ENCODE peak calls at places on chromosomes 2 and 18, in nine cellular contexts. One of them, this sample, is unnamed.
A peak's percentile ranks its signal among the peaks of the same experiment; 100 is the strongest.

GRCh38 chr2:191264647-191265079 is 19.5 kb downstream of the MYO1B start:
- DNase-seq in PC-3: peak; percentile 51
- DNase-seq in cardiac fibroblast: peak; percentile 65
- DNase-seq in A549: no peak
- DNase-seq in bronchial epithelial cell: no peak
- DNase-seq in heart right ventricle: no peak
- DNase-seq in fibroblast of the aortic adventitia: peak; percentile 88
- DNase-seq in cardiac muscle cell: peak; percentile 75
- DNase-seq in tibial artery: no peak
- DNase-seq in this sample: no peak

GRCh38 chr2:66344087-66344663 is 90.8 kb upstream of the MEIS1 start:
- DNase-seq in PC-3: no peak
- DNase-seq in cardiac fibroblast: no peak
- DNase-seq in A549: no peak
- DNase-seq in bronchial epithelial cell: peak; percentile 15
- DNase-seq in heart right ventricle: no peak
- DNase-seq in fibroblast of the aortic adventitia: no peak
- DNase-seq in cardiac muscle cell: no peak
- DNase-seq in tibial artery: no peak
- DNase-seq in this sample: no peak

GRCh38 chr2:188381614-188382013 is 89.9 kb downstream of the GULP1 start:
- DNase-seq in PC-3: peak; percentile 89
- DNase-seq in cardiac fibroblast: no peak
- DNase-seq in A549: peak; percentile 3
- DNase-seq in bronchial epithelial cell: peak; percentile 91
- DNase-seq in heart right ventricle: no peak
- DNase-seq in fibroblast of the aortic adventitia: peak; percentile 47
- DNase-seq in cardiac muscle cell: peak; percentile 10
- DNase-seq in tibial artery: no peak
- DNase-seq in this sample: no peak

GRCh38 chr18:48955528-48956261 is 4.9 kb upstream of the SMAD7 start:
- DNase-seq in PC-3: no peak
- DNase-seq in cardiac fibroblast: peak; percentile 72
- DNase-seq in A549: no peak
- DNase-seq in bronchial epithelial cell: peak; percentile 63
- DNase-seq in heart right ventricle: peak; percentile 43
- DNase-seq in fibroblast of the aortic adventitia: peak; percentile 77
- DNase-seq in cardiac muscle cell: peak; percentile 72
- DNase-seq in tibial artery: peak; percentile 94
- DNase-seq in this sample: peak; percentile 90

GRCh38 chr2:205786976-205787375 is 104.7 kb downstream of the NRP2 start:
- DNase-seq in PC-3: no peak
- DNase-seq in cardiac fibroblast: no peak
- DNase-seq in A549: no peak
- DNase-seq in bronchial epithelial cell: no peak
- DNase-seq in heart right ventricle: no peak
- DNase-seq in fibroblast of the aortic adventitia: no peak
- DNase-seq in cardiac muscle cell: no peak
- DNase-seq in tibial artery: no peak
- DNase-seq in this sample: no peak

GRCh38 chr2:212451786-212452200 is 86.8 kb downstream of the ERBB4 start:
- DNase-seq in PC-3: peak; percentile 39
- DNase-seq in cardiac fibroblast: peak; percentile 71
- DNase-seq in A549: peak; percentile 1
- DNase-seq in bronchial epithelial cell: peak; percentile 56
- DNase-seq in heart right ventricle: no peak
- DNase-seq in fibroblast of the aortic adventitia: peak; percentile 80
- DNase-seq in cardiac muscle cell: peak; percentile 2
- DNase-seq in tibial artery: no peak
- DNase-seq in this sample: no peak

GRCh38 chr2:7835693-7836680 is 845.9 kb upstream of the ID2 start:
- DNase-seq in PC-3: no peak
- DNase-seq in cardiac fibroblast: no peak
- DNase-seq in A549: no peak
- DNase-seq in bronchial epithelial cell: peak; percentile 35
- DNase-seq in heart right ventricle: no peak
- DNase-seq in fibroblast of the aortic adventitia: no peak
- DNase-seq in cardiac muscle cell: no peak
- DNase-seq in tibial artery: no peak
- DNase-seq in this sample: no peak

GRCh38 chr2:189232759-189233406 is 53.3 kb upstream of the COL5A2 start:
- DNase-seq in PC-3: no peak
- DNase-seq in cardiac fibroblast: no peak
- DNase-seq in A549: no peak
- DNase-seq in bronchial epithelial cell: peak; percentile 36
- DNase-seq in heart right ventricle: no peak
- DNase-seq in fibroblast of the aortic adventitia: no peak
- DNase-seq in cardiac muscle cell: no peak
- DNase-seq in tibial artery: no peak
- DNase-seq in this sample: no peak

DNA sequence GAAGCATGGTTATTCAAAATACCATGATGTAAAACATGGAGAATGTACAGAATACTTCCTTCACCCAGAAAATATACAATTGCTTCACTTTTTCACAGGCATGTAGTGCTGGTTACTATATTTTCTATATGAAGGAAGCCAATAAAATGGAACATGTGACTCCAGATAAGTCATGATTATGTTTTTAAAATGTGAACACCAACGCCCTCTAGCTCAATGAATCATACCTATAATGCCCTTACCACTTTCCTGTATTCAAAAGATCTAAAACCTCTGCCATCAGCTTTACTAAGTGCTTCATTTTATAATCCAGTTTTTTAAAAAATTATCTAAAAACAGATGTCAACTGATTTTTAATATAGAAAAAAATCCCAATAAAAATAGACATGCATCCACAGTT is 59.9 kb downstream of the SMAD2 start:
- DNase-seq in PC-3: peak; percentile 23
- DNase-seq in cardiac fibroblast: no peak
- DNase-seq in A549: no peak
- DNase-seq in bronchial epithelial cell: peak; percentile 71
- DNase-seq in heart right ventricle: no peak
- DNase-seq in fibroblast of the aortic adventitia: no peak
- DNase-seq in cardiac muscle cell: no peak
- DNase-seq in tibial artery: no peak
- DNase-seq in this sample: no peak
- TF ChIP-seq CTCF in PC-3: peak; percentile 24
- TF ChIP-seq CTCF in cardiac fibroblast: no peak
- TF ChIP-seq CTCF in A549: no peak
- TF ChIP-seq CTCF in bronchial epithelial cell: no peak
- TF ChIP-seq CTCF in heart right ventricle: no peak
- TF ChIP-seq CTCF in fibroblast of the aortic adventitia: no peak
- TF ChIP-seq CTCF in cardiac muscle cell: no peak
- TF ChIP-seq CTCF in tibial artery: no peak
- TF ChIP-seq CTCF in this sample: no peak

GRCh38 chr18:24979223-24979622 is 372.7 kb downstream of the ZNF521 start:
- DNase-seq in PC-3: no peak
- DNase-seq in cardiac fibroblast: no peak
- DNase-seq in A549: no peak
- DNase-seq in bronchial epithelial cell: no peak
- DNase-seq in heart right ventricle: no peak
- DNase-seq in fibroblast of the aortic adventitia: no peak
- DNase-seq in cardiac muscle cell: no peak
- DNase-seq in tibial artery: no peak
- DNase-seq in this sample: no peak
- TF ChIP-seq CTCF in PC-3: no peak
- TF ChIP-seq CTCF in cardiac fibroblast: no peak
- TF ChIP-seq CTCF in A549: no peak
- TF ChIP-seq CTCF in bronchial epithelial cell: no peak
- TF ChIP-seq CTCF in heart right ventricle: no peak
- TF ChIP-seq CTCF in fibroblast of the aortic adventitia: no peak
- TF ChIP-seq CTCF in cardiac muscle cell: no peak
- TF ChIP-seq CTCF in tibial artery: no peak
- TF ChIP-seq CTCF in this sample: no peak

GRCh38 chr18:45521777-45522176 is 93.5 kb upstream of the SLC14A2 start:
- DNase-seq in PC-3: no peak
- DNase-seq in cardiac fibroblast: peak; percentile 64
- DNase-seq in A549: no peak
- DNase-seq in bronchial epithelial cell: peak; percentile 47
- DNase-seq in heart right ventricle: no peak
- DNase-seq in fibroblast of the aortic adventitia: peak; percentile 82
- DNase-seq in cardiac muscle cell: peak; percentile 47
- DNase-seq in tibial artery: peak; percentile 89
- DNase-seq in this sample: peak; percentile 67

GRCh38 chr18:45522371-45522770 is 92.9 kb upstream of the SLC14A2 start:
- DNase-seq in PC-3: no peak
- DNase-seq in cardiac fibroblast: peak; percentile 63
- DNase-seq in A549: no peak
- DNase-seq in bronchial epithelial cell: peak; percentile 8
- DNase-seq in heart right ventricle: no peak
- DNase-seq in fibroblast of the aortic adventitia: peak; percentile 63
- DNase-seq in cardiac muscle cell: peak; percentile 61
- DNase-seq in tibial artery: peak; percentile 73
- DNase-seq in this sample: no peak

GRCh38 chr18:45528712-45529336 is 86.5 kb upstream of the SLC14A2 start:
- DNase-seq in PC-3: no peak
- DNase-seq in cardiac fibroblast: no peak
- DNase-seq in A549: no peak
- DNase-seq in bronchial epithelial cell: peak; percentile 10
- DNase-seq in heart right ventricle: no peak
- DNase-seq in fibroblast of the aortic adventitia: no peak
- DNase-seq in cardiac muscle cell: no peak
- DNase-seq in tibial artery: no peak
- DNase-seq in this sample: no peak

GRCh38 chr18:45527891-45528290 is 87.4 kb upstream of the SLC14A2 start:
- DNase-seq in PC-3: no peak
- DNase-seq in cardiac fibroblast: no peak
- DNase-seq in A549: no peak
- DNase-seq in bronchial epithelial cell: peak; percentile 25
- DNase-seq in heart right ventricle: no peak
- DNase-seq in fibroblast of the aortic adventitia: no peak
- DNase-seq in cardiac muscle cell: no peak
- DNase-seq in tibial artery: no peak
- DNase-seq in this sample: no peak

DNA sequence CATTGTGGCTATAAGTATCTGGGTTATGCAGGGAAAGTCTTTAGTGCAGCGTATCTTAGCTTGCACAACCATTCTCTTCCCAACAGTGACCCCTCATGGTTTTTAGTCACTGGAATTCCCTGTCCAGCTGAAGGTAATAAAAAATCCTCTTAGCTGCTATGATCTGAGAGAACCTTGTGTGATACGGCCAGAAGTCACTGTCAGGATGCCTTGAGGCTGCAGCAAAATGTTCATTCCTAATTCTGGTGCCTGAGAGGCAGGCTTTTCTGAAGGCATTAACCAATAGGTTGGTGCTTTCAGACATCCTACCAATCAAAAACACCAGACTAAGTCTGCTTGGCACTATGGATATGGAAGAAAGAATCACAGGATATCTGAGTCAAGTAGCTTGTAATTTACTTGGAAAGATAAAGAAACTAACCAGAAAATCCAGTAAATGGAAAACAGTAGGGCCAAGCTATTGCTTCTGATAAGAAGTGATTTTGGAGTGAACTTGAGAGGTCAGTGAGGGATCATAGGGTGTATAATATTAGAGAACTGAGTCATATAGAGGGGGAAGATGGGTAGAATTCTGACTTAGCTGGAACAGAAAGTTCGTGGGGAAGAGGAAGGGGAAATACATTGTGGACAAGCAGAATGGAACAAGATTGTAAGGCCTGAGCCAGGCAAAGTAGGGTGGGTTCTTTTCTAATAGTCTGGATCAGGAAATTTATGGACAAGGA is 89.0 kb upstream of the SLC14A2 start:
- DNase-seq in PC-3: no peak
- DNase-seq in cardiac fibroblast: peak; percentile 65
- DNase-seq in A549: no peak
- DNase-seq in bronchial epithelial cell: peak; percentile 6
- DNase-seq in heart right ventricle: no peak
- DNase-seq in fibroblast of the aortic adventitia: peak; percentile 85
- DNase-seq in cardiac muscle cell: peak; percentile 48
- DNase-seq in tibial artery: no peak
- DNase-seq in this sample: no peak
- TF ChIP-seq CTCF in PC-3: no peak
- TF ChIP-seq CTCF in cardiac fibroblast: no peak
- TF ChIP-seq CTCF in A549: no peak
- TF ChIP-seq CTCF in bronchial epithelial cell: no peak
- TF ChIP-seq CTCF in heart right ventricle: peak; percentile 45
- TF ChIP-seq CTCF in fibroblast of the aortic adventitia: peak; percentile 43
- TF ChIP-seq CTCF in cardiac muscle cell: peak; percentile 24
- TF ChIP-seq CTCF in tibial artery: peak; percentile 23
- TF ChIP-seq CTCF in this sample: no peak

GRCh38 chr2:180847073-180847472 is 133.3 kb upstream of the UBE2E3 start:
- DNase-seq in PC-3: no peak
- DNase-seq in cardiac fibroblast: no peak
- DNase-seq in A549: no peak
- DNase-seq in bronchial epithelial cell: no peak
- DNase-seq in heart right ventricle: no peak
- DNase-seq in fibroblast of the aortic adventitia: no peak
- DNase-seq in cardiac muscle cell: peak; percentile 5
- DNase-seq in tibial artery: no peak
- DNase-seq in this sample: no peak
- TF ChIP-seq CTCF in PC-3: no peak
- TF ChIP-seq CTCF in cardiac fibroblast: peak; percentile 5
- TF ChIP-seq CTCF in A549: no peak
- TF ChIP-seq CTCF in bronchial epithelial cell: no peak
- TF ChIP-seq CTCF in heart right ventricle: no peak
- TF ChIP-seq CTCF in fibroblast of the aortic adventitia: peak; percentile 20
- TF ChIP-seq CTCF in cardiac muscle cell: peak; percentile 18
- TF ChIP-seq CTCF in tibial artery: no peak
- TF ChIP-seq CTCF in this sample: no peak

GRCh38 chr2:226440119-226440917 is 359.3 kb downstream of the IRS1 start:
- DNase-seq in PC-3: peak; percentile 68
- DNase-seq in cardiac fibroblast: peak; percentile 55
- DNase-seq in A549: no peak
- DNase-seq in bronchial epithelial cell: peak; percentile 64
- DNase-seq in heart right ventricle: no peak
- DNase-seq in fibroblast of the aortic adventitia: peak; percentile 82
- DNase-seq in cardiac muscle cell: peak; percentile 47
- DNase-seq in tibial artery: no peak
- DNase-seq in this sample: no peak

GRCh38 chr2:226443112-226443511 is 356.5 kb downstream of the IRS1 start:
- DNase-seq in PC-3: no peak
- DNase-seq in cardiac fibroblast: no peak
- DNase-seq in A549: no peak
- DNase-seq in bronchial epithelial cell: no peak
- DNase-seq in heart right ventricle: no peak
- DNase-seq in fibroblast of the aortic adventitia: no peak
- DNase-seq in cardiac muscle cell: no peak
- DNase-seq in tibial artery: no peak
- DNase-seq in this sample: no peak

GRCh38 chr2:226434702-226435101 is 364.9 kb downstream of the IRS1 start:
- DNase-seq in PC-3: no peak
- DNase-seq in cardiac fibroblast: no peak
- DNase-seq in A549: no peak
- DNase-seq in bronchial epithelial cell: no peak
- DNase-seq in heart right ventricle: no peak
- DNase-seq in fibroblast of the aortic adventitia: no peak
- DNase-seq in cardiac muscle cell: no peak
- DNase-seq in tibial artery: no peak
- DNase-seq in this sample: no peak

GRCh38 chr2:226435146-226435545 is 364.5 kb downstream of the IRS1 start:
- DNase-seq in PC-3: no peak
- DNase-seq in cardiac fibroblast: peak; percentile 25
- DNase-seq in A549: no peak
- DNase-seq in bronchial epithelial cell: no peak
- DNase-seq in heart right ventricle: no peak
- DNase-seq in fibroblast of the aortic adventitia: peak; percentile 64
- DNase-seq in cardiac muscle cell: no peak
- DNase-seq in tibial artery: no peak
- DNase-seq in this sample: no peak

GRCh38 chr2:226439337-226439736 is 360.3 kb downstream of the IRS1 start:
- DNase-seq in PC-3: no peak
- DNase-seq in cardiac fibroblast: peak; percentile 32
- DNase-seq in A549: no peak
- DNase-seq in bronchial epithelial cell: no peak
- DNase-seq in heart right ventricle: no peak
- DNase-seq in fibroblast of the aortic adventitia: no peak
- DNase-seq in cardiac muscle cell: peak; percentile 56
- DNase-seq in tibial artery: no peak
- DNase-seq in this sample: no peak
- TF ChIP-seq CTCF in PC-3: no peak
- TF ChIP-seq CTCF in cardiac fibroblast: no peak
- TF ChIP-seq CTCF in A549: no peak
- TF ChIP-seq CTCF in bronchial epithelial cell: no peak
- TF ChIP-seq CTCF in heart right ventricle: no peak
- TF ChIP-seq CTCF in fibroblast of the aortic adventitia: no peak
- TF ChIP-seq CTCF in cardiac muscle cell: no peak
- TF ChIP-seq CTCF in tibial artery: no peak
- TF ChIP-seq CTCF in this sample: no peak